ENCODE peak calls at places on chromosome 5, in seven cellular contexts. O is PC-9, B is astrocyte, V is PC-3, I is fibroblast of lung, G is hepatocyte, L is endothelial cell of umbilical vein. D is an unnamed sample.

GRCh38 chr5:35117960-35118359 is 70.2 kb upstream of the AGXT2 start:
- DNase-seq in O (no peak), G (no peak), I (peak; percentile 29), L (no peak), B (peak; percentile 67), V (peak; percentile 58), D (no peak)

GRCh38 chr5:97042981-97043380 is 99.4 kb downstream of the LIX1 start:
- DNase-seq in G (no peak), O (no peak), L (no peak), V (no peak), I (no peak), B (no peak), D (no peak)

GRCh38 chr5:123997354-123998215 is 485.6 kb downstream of the CSNK1G3 start:
- DNase-seq in B (peak; percentile 85), I (peak; percentile 29), O (peak; percentile 53), G (peak; percentile 13), V (peak; percentile 57), L (no peak), D (peak; percentile 9)

GRCh38 chr5:76426391-76426802 is 23.3 kb downstream of the IQGAP2 start:
- DNase-seq in V (no peak), I (no peak), O (no peak), L (peak; percentile 30), G (no peak), B (no peak), D (no peak)

GRCh38 chr5:83265318-83265717 is 188.0 kb downstream of the XRCC4 start:
- DNase-seq in L (peak; percentile 66), B (peak; percentile 66), I (peak; percentile 65), G (peak; percentile 34), V (peak; percentile 88), O (peak; percentile 84), D (no peak)

GRCh38 chr5:104363567-104363966 is 801.0 kb upstream of the NUDT12 start:
- DNase-seq in V (no peak), B (no peak), I (no peak), L (no peak), O (no peak), G (no peak), D (no peak)

GRCh38 chr5:171433952-171434676 is 14.7 kb downstream of the FGF18 start:
- DNase-seq in B (no peak), V (no peak), I (no peak), L (no peak), O (no peak), G (no peak), D (no peak)

GRCh38 chr5:126414874-126415502 is 8.2 kb upstream of the GRAMD2B start:
- DNase-seq in G (peak; percentile 16), B (peak; percentile 72), L (peak; percentile 45), I (peak; percentile 90), V (peak; percentile 2), O (no peak), D (no peak)

GRCh38 chr5:138989720-138990119 is 114.6 kb upstream of the LRRTM2 start:
- DNase-seq in L (no peak), G (no peak), O (no peak), B (peak; percentile 67), I (peak; percentile 19), V (peak; percentile 1), D (no peak)

GRCh38 chr5:5139358-5140050 is 626 bp upstream of the ADAMTS16 start:
- DNase-seq in I (no peak), G (peak; percentile 14), B (no peak), O (no peak), V (no peak), L (no peak), D (no peak)

GRCh38 chr5:145824040-145824439 is 11.1 kb downstream of the PRELID2 start:
- DNase-seq in I (peak; percentile 20), O (no peak), V (no peak), G (no peak), B (peak; percentile 47), L (no peak), D (no peak)

GRCh38 chr5:154491951-154492350 is 13.9 kb upstream of the HAND1 start:
- DNase-seq in G (no peak), O (no peak), L (no peak), I (no peak), B (no peak), V (no peak), D (no peak)

GRCh38 chr5:73435640-73436534 is 12.7 kb downstream of the FOXD1 start:
- DNase-seq in G (no peak), I (peak; percentile 41), B (no peak), L (no peak), V (no peak), O (no peak), D (no peak)

GRCh38 chr5:5231576-5231975 is 91.4 kb downstream of the ADAMTS16 start:
- DNase-seq in B (peak; percentile 39), G (no peak), L (no peak), I (no peak), V (no peak), O (no peak), D (no peak)

GRCh38 chr5:76580983-76581382 is 42.2 kb downstream of the F2RL2 start:
- DNase-seq in G (no peak), V (no peak), I (no peak), L (no peak), O (no peak), B (no peak), D (no peak)

GRCh38 chr5:116071211-116071610 is 13.6 kb upstream of the COMMD10 start:
- DNase-seq in I (no peak), V (no peak), L (no peak), O (no peak), B (no peak), G (no peak), D (no peak)

GRCh38 chr5:116076496-116076895 is 8.3 kb upstream of the COMMD10 start:
- DNase-seq in I (no peak), L (no peak), V (no peak), O (no peak), B (no peak), G (no peak), D (no peak)

GRCh38 chr5:116078199-116078598 is 6.6 kb upstream of the COMMD10 start:
- DNase-seq in B (no peak), L (no peak), O (no peak), I (no peak), V (no peak), G (no peak), D (no peak)

GRCh38 chr5:116075117-116075910 is 9.5 kb upstream of the COMMD10 start:
- DNase-seq in I (no peak), L (no peak), V (no peak), G (no peak), B (peak; percentile 8), O (no peak), D (no peak)
- H3K27ac ChIP-seq in I (no peak overlapping the region), L (no peak overlapping the region), V (no peak overlapping the region), G (no peak overlapping the region), B (no peak overlapping the region), O (no peak overlapping the region), D (no peak overlapping the region)

GRCh38 chr5:125017796-125018195 is 271.4 kb upstream of the ZNF608 start:
- DNase-seq in G (no peak), L (no peak), V (peak; percentile 6), B (no peak), I (no peak), O (no peak), D (no peak)
- TF ChIP-seq EZH2 in G (no peak), L (no peak), V (no peak), B (no peak), I (no peak), O (no peak), D (no peak)

GRCh38 chr5:176922817-176923216 is 23.7 kb upstream of the HK3 start:
- DNase-seq in L (no peak), G (no peak), B (no peak), V (no peak), O (no peak), I (no peak), D (no peak)
- H3K27ac ChIP-seq in L (no peak overlapping the region), G (no peak overlapping the region), B (no peak overlapping the region), V (no peak overlapping the region), O (no peak overlapping the region), I (no peak overlapping the region), D (no peak overlapping the region)

DNA sequence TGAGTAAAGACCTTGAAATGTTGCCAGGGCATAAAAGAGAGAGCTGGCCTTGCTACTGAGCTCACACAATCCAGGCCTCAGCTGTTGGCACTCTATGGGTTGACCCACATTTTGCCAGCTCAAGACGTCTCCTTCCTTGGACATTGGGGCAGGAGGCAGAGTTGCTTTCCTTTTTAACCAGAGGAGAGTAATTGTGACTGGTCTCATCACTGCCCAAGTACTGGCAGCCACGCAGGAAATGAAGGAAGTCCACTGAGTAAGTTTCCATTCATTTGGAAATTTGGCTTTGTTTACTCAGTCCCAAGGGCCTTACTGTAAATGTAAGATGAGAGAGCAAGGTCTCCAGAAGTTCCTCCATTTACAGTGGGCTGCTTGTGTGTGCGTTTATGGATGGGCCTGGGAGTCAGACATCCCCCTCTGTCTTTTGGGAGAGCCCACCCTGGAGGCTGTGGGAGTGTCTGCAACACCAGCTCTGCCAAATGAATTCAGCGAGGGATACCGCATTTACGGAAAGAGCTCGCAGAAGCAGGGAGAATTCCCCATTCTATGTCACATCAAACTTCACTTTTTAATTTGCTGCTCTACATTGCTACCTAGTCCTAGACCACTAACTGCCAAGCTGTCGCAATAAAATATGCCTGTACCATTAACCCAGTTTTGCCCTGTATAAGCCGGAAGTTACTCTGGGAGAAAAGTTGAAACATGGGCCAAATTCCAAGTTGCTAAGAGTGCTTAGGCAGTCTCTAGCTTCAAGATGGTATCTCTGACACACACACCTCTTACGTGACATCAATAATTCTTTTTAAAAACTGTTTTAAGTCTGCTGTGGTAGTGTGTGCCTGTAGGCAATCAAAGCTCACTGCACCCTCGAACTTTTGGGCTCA is 24.5 kb upstream of the PDZD2 start:
- DNase-seq in O (no peak), I (no peak), B (peak; percentile 19), L (no peak), G (no peak), V (no peak), D (no peak)
- TF ChIP-seq EZH2 in O (no peak), I (no peak), B (no peak), L (no peak), G (no peak), V (no peak), D (no peak)

GRCh38 chr5:31194458-31194808 is 947 bp downstream of the CDH6 start:
- DNase-seq in I (peak; percentile 3), B (no peak), G (no peak), V (peak; percentile 17), L (no peak), O (no peak), D (no peak)
- H3K27ac ChIP-seq in I (no peak overlapping the region), B (peak overlapping the region; percentile 78), G (peak overlapping the region; percentile 25), V (no peak overlapping the region), L (no peak overlapping the region), O (no peak overlapping the region), D (no peak overlapping the region)

DNA sequence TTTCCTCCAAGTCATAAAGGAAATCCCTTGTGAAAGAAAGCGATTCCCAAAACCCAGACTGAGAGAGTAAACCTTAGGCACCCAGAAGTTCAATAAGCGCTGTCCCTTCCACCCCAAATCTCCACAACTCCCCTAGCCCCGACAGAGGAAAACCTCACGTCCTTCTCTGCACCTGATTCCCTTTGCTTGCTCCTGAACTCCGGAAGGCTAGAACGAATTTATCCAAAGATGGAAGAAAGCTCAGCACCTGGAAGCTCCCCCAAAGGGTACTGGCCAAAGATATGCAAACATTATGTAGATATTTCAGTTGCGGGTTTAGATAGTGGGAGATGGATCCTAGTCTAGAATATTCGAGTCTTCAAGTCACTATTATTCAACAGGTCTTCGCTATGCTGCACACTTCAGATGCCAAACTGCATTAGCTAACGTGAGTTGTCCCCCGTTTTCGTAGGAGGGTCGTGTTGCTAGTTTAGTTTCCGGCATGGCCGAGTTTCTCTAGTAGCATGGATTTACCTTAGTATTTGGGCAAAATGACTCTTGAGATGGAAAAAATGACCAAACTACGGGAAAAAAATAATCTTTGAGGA is 27.7 kb downstream of the NR2F1 start:
- DNase-seq in I (no peak), V (no peak), O (no peak), G (no peak), B (no peak), L (no peak), D (no peak)
- TF ChIP-seq EZH2 in I (peak; percentile 28), V (no peak), O (no peak), G (peak; percentile 63), B (no peak), L (no peak), D (peak; percentile 51)

D was measured in keratinocyte.